ENCODE peak calls at places on chromosomes 11 and 22, in five cellular contexts. One of them, this sample, is unnamed.

GRCh38 chr11:101617735-101618332 is 34.0 kb upstream of the TRPC6 start:
- DNase-seq in Peyer's patch: no peak
- DNase-seq in activated CD4-positive, alpha-beta T cell treated with anti-CD3 and anti-CD28 coated beads for 24 hours: no peak
- DNase-seq in colonic mucosa: no peak
- DNase-seq in islet precursor cell: peak
- DNase-seq in this sample: no peak

GRCh38 chr11:133163463-133164419 is 368.6 kb downstream of the OPCML start:
- DNase-seq in Peyer's patch: no peak
- DNase-seq in colonic mucosa: peak
- DNase-seq in islet precursor cell: no peak
- DNase-seq in activated CD4-positive, alpha-beta T cell treated with anti-CD3 and anti-CD28 coated beads for 24 hours: no peak
- DNase-seq in this sample: no peak

GRCh38 chr11:10926801-10927200 is 68.9 kb upstream of the ZBED5 start:
- DNase-seq in Peyer's patch: no peak
- DNase-seq in activated CD4-positive, alpha-beta T cell treated with anti-CD3 and anti-CD28 coated beads for 24 hours: no peak
- DNase-seq in islet precursor cell: no peak
- DNase-seq in colonic mucosa: no peak
- DNase-seq in this sample: no peak

GRCh38 chr11:10032991-10033390 is 261.0 kb downstream of the SBF2 start:
- DNase-seq in colonic mucosa: no peak
- DNase-seq in activated CD4-positive, alpha-beta T cell treated with anti-CD3 and anti-CD28 coated beads for 24 hours: no peak
- DNase-seq in islet precursor cell: no peak
- DNase-seq in Peyer's patch: no peak
- DNase-seq in this sample: no peak

GRCh38 chr22:39405346-39406085 is 5.9 kb downstream of the TAB1 start:
- DNase-seq in colonic mucosa: no peak
- DNase-seq in islet precursor cell: no peak
- DNase-seq in Peyer's patch: no peak
- DNase-seq in activated CD4-positive, alpha-beta T cell treated with anti-CD3 and anti-CD28 coated beads for 24 hours: no peak
- DNase-seq in this sample: no peak

GRCh38 chr22:44364750-44365118 is 52.0 kb upstream of the SHISAL1 start:
- DNase-seq in Peyer's patch: no peak
- DNase-seq in islet precursor cell: no peak
- DNase-seq in colonic mucosa: no peak
- DNase-seq in activated CD4-positive, alpha-beta T cell treated with anti-CD3 and anti-CD28 coated beads for 24 hours: no peak
- DNase-seq in this sample: no peak

GRCh38 chr11:31499576-31500178 is 9.7 kb downstream of the IMMP1L start:
- DNase-seq in islet precursor cell: no peak
- DNase-seq in activated CD4-positive, alpha-beta T cell treated with anti-CD3 and anti-CD28 coated beads for 24 hours: no peak
- DNase-seq in colonic mucosa: no peak
- DNase-seq in Peyer's patch: no peak
- DNase-seq in this sample: no peak

GRCh38 chr11:64932324-64932723 is 3.4 kb downstream of the GPHA2 start:
- DNase-seq in islet precursor cell: no peak
- DNase-seq in Peyer's patch: no peak
- DNase-seq in activated CD4-positive, alpha-beta T cell treated with anti-CD3 and anti-CD28 coated beads for 24 hours: no peak
- DNase-seq in colonic mucosa: no peak
- DNase-seq in this sample: no peak

GRCh38 chr11:45879803-45880685 is 5.4 kb upstream of the MAPK8IP1 start:
- DNase-seq in islet precursor cell: no peak
- DNase-seq in activated CD4-positive, alpha-beta T cell treated with anti-CD3 and anti-CD28 coated beads for 24 hours: no peak
- DNase-seq in Peyer's patch: no peak
- DNase-seq in colonic mucosa: no peak
- DNase-seq in this sample: no peak

GRCh38 chr11:111384494-111384893 is 5.4 kb upstream of the POU2AF1 start:
- DNase-seq in islet precursor cell: no peak
- DNase-seq in colonic mucosa: no peak
- DNase-seq in activated CD4-positive, alpha-beta T cell treated with anti-CD3 and anti-CD28 coated beads for 24 hours: no peak
- DNase-seq in Peyer's patch: no peak
- DNase-seq in this sample: no peak

GRCh38 chr11:103609117-103610066 is 427.0 kb upstream of the DDI1 start:
- DNase-seq in islet precursor cell: peak
- DNase-seq in colonic mucosa: no peak
- DNase-seq in Peyer's patch: no peak
- DNase-seq in activated CD4-positive, alpha-beta T cell treated with anti-CD3 and anti-CD28 coated beads for 24 hours: no peak
- DNase-seq in this sample: no peak

GRCh38 chr11:114243461-114244372 is 52.5 kb upstream of the NNMT start:
- DNase-seq in islet precursor cell: no peak
- DNase-seq in activated CD4-positive, alpha-beta T cell treated with anti-CD3 and anti-CD28 coated beads for 24 hours: no peak
- DNase-seq in Peyer's patch: no peak
- DNase-seq in colonic mucosa: no peak
- DNase-seq in this sample: no peak

GRCh38 chr11:61353109-61354067 is 8.3 kb downstream of the CYB561A3 start:
- DNase-seq in Peyer's patch: peak
- DNase-seq in islet precursor cell: no peak
- DNase-seq in colonic mucosa: peak
- DNase-seq in activated CD4-positive, alpha-beta T cell treated with anti-CD3 and anti-CD28 coated beads for 24 hours: no peak
- DNase-seq in this sample: no peak

GRCh38 chr11:118980191-118980881 is 8.8 kb downstream of the FOXR1 start:
- DNase-seq in activated CD4-positive, alpha-beta T cell treated with anti-CD3 and anti-CD28 coated beads for 24 hours: no peak
- DNase-seq in islet precursor cell: no peak
- DNase-seq in colonic mucosa: peak
- DNase-seq in Peyer's patch: no peak
- DNase-seq in this sample: no peak

GRCh38 chr11:102534261-102534872 is 3.8 kb upstream of the MMP7 start:
- DNase-seq in islet precursor cell: no peak
- DNase-seq in Peyer's patch: no peak
- DNase-seq in activated CD4-positive, alpha-beta T cell treated with anti-CD3 and anti-CD28 coated beads for 24 hours: no peak
- DNase-seq in colonic mucosa: no peak
- DNase-seq in this sample: no peak

GRCh38 chr11:15074206-15075161 is 1.1 kb downstream of the CALCB start:
- DNase-seq in islet precursor cell: peak
- DNase-seq in Peyer's patch: peak
- DNase-seq in activated CD4-positive, alpha-beta T cell treated with anti-CD3 and anti-CD28 coated beads for 24 hours: peak
- DNase-seq in colonic mucosa: peak
- DNase-seq in this sample: peak

GRCh38 chr11:36305047-36305446 is 9.0 kb downstream of the PRR5L start:
- DNase-seq in activated CD4-positive, alpha-beta T cell treated with anti-CD3 and anti-CD28 coated beads for 24 hours: no peak
- DNase-seq in Peyer's patch: no peak
- DNase-seq in islet precursor cell: no peak
- DNase-seq in colonic mucosa: no peak
- DNase-seq in this sample: no peak

GRCh38 chr11:537622-538430 is 499 bp downstream of the LRRC56 start:
- DNase-seq in islet precursor cell: no peak
- DNase-seq in activated CD4-positive, alpha-beta T cell treated with anti-CD3 and anti-CD28 coated beads for 24 hours: no peak
- DNase-seq in colonic mucosa: no peak
- DNase-seq in Peyer's patch: no peak
- DNase-seq in this sample: no peak

GRCh38 chr22:36339171-36340065 is 48.3 kb downstream of the MYH9 start:
- DNase-seq in colonic mucosa: no peak
- DNase-seq in islet precursor cell: no peak
- DNase-seq in Peyer's patch: no peak
- DNase-seq in activated CD4-positive, alpha-beta T cell treated with anti-CD3 and anti-CD28 coated beads for 24 hours: no peak
- DNase-seq in this sample: no peak

GRCh38 chr11:130180896-130181294 is 21.3 kb downstream of the ST14 start:
- DNase-seq in islet precursor cell: no peak
- DNase-seq in Peyer's patch: no peak
- DNase-seq in activated CD4-positive, alpha-beta T cell treated with anti-CD3 and anti-CD28 coated beads for 24 hours: no peak
- DNase-seq in colonic mucosa: no peak
- DNase-seq in this sample: no peak

This sample was measured in T-helper 2 cell.